ENCODE peak calls at places on chromosomes 6 and 20, in nine cellular contexts. One of them, this sample, is unnamed.

GRCh38 chr6:35148167-35148741 is 7.1 kb upstream of the TCP11 start:
- DNase-seq in endodermal cell: peak; percentile 93
- DNase-seq in left lung: no peak
- DNase-seq in cardiac muscle cell: peak; percentile 46
- DNase-seq in right cardiac atrium: no peak
- DNase-seq in stomach: no peak
- DNase-seq in breast epithelium: no peak
- DNase-seq in astrocyte: peak; percentile 54
- DNase-seq in adrenal gland: no peak
- DNase-seq in this sample: no peak

GRCh38 chr20:63223121-63223825 is 7.3 kb upstream of the YTHDF1 start:
- DNase-seq in right cardiac atrium: no peak
- DNase-seq in adrenal gland: peak; percentile 35
- DNase-seq in astrocyte: no peak
- DNase-seq in left lung: peak; percentile 23
- DNase-seq in breast epithelium: no peak
- DNase-seq in cardiac muscle cell: peak; percentile 43
- DNase-seq in stomach: peak; percentile 47
- DNase-seq in endodermal cell: peak; percentile 89
- DNase-seq in this sample: peak; percentile 12

GRCh38 chr6:158150701-158151100 is 17.4 kb downstream of the SERAC1 start:
- DNase-seq in endodermal cell: no peak
- DNase-seq in stomach: no peak
- DNase-seq in cardiac muscle cell: no peak
- DNase-seq in left lung: no peak
- DNase-seq in right cardiac atrium: no peak
- DNase-seq in adrenal gland: no peak
- DNase-seq in breast epithelium: no peak
- DNase-seq in astrocyte: peak; percentile 79
- DNase-seq in this sample: no peak

GRCh38 chr20:63858393-63859165 is 2.7 kb upstream of the ABHD16B start:
- DNase-seq in cardiac muscle cell: peak; percentile 79
- DNase-seq in endodermal cell: peak; percentile 79
- DNase-seq in adrenal gland: peak; percentile 44
- DNase-seq in breast epithelium: no peak
- DNase-seq in astrocyte: peak; percentile 25
- DNase-seq in right cardiac atrium: peak; percentile 62
- DNase-seq in stomach: no peak
- DNase-seq in left lung: peak; percentile 74
- DNase-seq in this sample: no peak

GRCh38 chr6:143410859-143411270 is 39.6 kb downstream of the ADAT2 start:
- DNase-seq in endodermal cell: no peak
- DNase-seq in stomach: no peak
- DNase-seq in cardiac muscle cell: peak; percentile 7
- DNase-seq in left lung: no peak
- DNase-seq in astrocyte: peak; percentile 95
- DNase-seq in adrenal gland: no peak
- DNase-seq in breast epithelium: no peak
- DNase-seq in right cardiac atrium: no peak
- DNase-seq in this sample: no peak

GRCh38 chr6:121187833-121188200 is 146.5 kb downstream of the TBC1D32 start:
- DNase-seq in stomach: no peak
- DNase-seq in adrenal gland: no peak
- DNase-seq in cardiac muscle cell: no peak
- DNase-seq in endodermal cell: no peak
- DNase-seq in astrocyte: no peak
- DNase-seq in left lung: no peak
- DNase-seq in right cardiac atrium: no peak
- DNase-seq in breast epithelium: no peak
- DNase-seq in this sample: no peak

GRCh38 chr20:61912665-61913422 is 152.8 kb downstream of the TAF4 start:
- DNase-seq in breast epithelium: no peak
- DNase-seq in adrenal gland: no peak
- DNase-seq in right cardiac atrium: no peak
- DNase-seq in stomach: no peak
- DNase-seq in cardiac muscle cell: no peak
- DNase-seq in astrocyte: no peak
- DNase-seq in left lung: peak; percentile 58
- DNase-seq in endodermal cell: no peak
- DNase-seq in this sample: no peak

GRCh38 chr6:121443953-121444590 is 8.6 kb downstream of the GJA1 start:
- DNase-seq in breast epithelium: no peak
- DNase-seq in stomach: no peak
- DNase-seq in cardiac muscle cell: peak; percentile 36
- DNase-seq in left lung: no peak
- DNase-seq in endodermal cell: no peak
- DNase-seq in right cardiac atrium: no peak
- DNase-seq in adrenal gland: peak; percentile 41
- DNase-seq in astrocyte: no peak
- DNase-seq in this sample: no peak

GRCh38 chr6:161564951-161565350 is 291.1 kb upstream of the AGPAT4 start:
- DNase-seq in endodermal cell: no peak
- DNase-seq in left lung: no peak
- DNase-seq in breast epithelium: no peak
- DNase-seq in right cardiac atrium: no peak
- DNase-seq in stomach: no peak
- DNase-seq in adrenal gland: no peak
- DNase-seq in astrocyte: no peak
- DNase-seq in cardiac muscle cell: no peak
- DNase-seq in this sample: no peak

GRCh38 chr6:156348376-156348775 is 428.8 kb upstream of the ARID1B start:
- DNase-seq in stomach: no peak
- DNase-seq in astrocyte: no peak
- DNase-seq in breast epithelium: no peak
- DNase-seq in endodermal cell: no peak
- DNase-seq in adrenal gland: no peak
- DNase-seq in cardiac muscle cell: no peak
- DNase-seq in left lung: no peak
- DNase-seq in right cardiac atrium: no peak
- DNase-seq in this sample: no peak

GRCh38 chr6:30152019-30152673 is 8.9 kb downstream of the TRIM10 start:
- DNase-seq in stomach: no peak
- DNase-seq in endodermal cell: no peak
- DNase-seq in adrenal gland: no peak
- DNase-seq in cardiac muscle cell: no peak
- DNase-seq in left lung: no peak
- DNase-seq in breast epithelium: no peak
- DNase-seq in right cardiac atrium: no peak
- DNase-seq in astrocyte: no peak
- DNase-seq in this sample: no peak

GRCh38 chr6:151010111-151010510 is 144.6 kb downstream of the MTHFD1L start:
- DNase-seq in left lung: no peak
- DNase-seq in cardiac muscle cell: no peak
- DNase-seq in endodermal cell: no peak
- DNase-seq in right cardiac atrium: no peak
- DNase-seq in adrenal gland: no peak
- DNase-seq in stomach: no peak
- DNase-seq in astrocyte: no peak
- DNase-seq in breast epithelium: no peak
- DNase-seq in this sample: no peak

GRCh38 chr6:108562503-108562993 is 1.8 kb downstream of the FOXO3 start:
- DNase-seq in endodermal cell: peak; percentile 95
- DNase-seq in right cardiac atrium: peak; percentile 62
- DNase-seq in left lung: peak; percentile 81
- DNase-seq in astrocyte: peak; percentile 68
- DNase-seq in stomach: peak; percentile 71
- DNase-seq in cardiac muscle cell: peak; percentile 80
- DNase-seq in adrenal gland: peak; percentile 35
- DNase-seq in breast epithelium: peak; percentile 78
- DNase-seq in this sample: no peak

GRCh38 chr6:22682979-22683378 is 113.6 kb downstream of the HDGFL1 start:
- DNase-seq in stomach: no peak
- DNase-seq in endodermal cell: no peak
- DNase-seq in cardiac muscle cell: no peak
- DNase-seq in right cardiac atrium: no peak
- DNase-seq in astrocyte: no peak
- DNase-seq in left lung: no peak
- DNase-seq in breast epithelium: no peak
- DNase-seq in adrenal gland: no peak
- DNase-seq in this sample: no peak

GRCh38 chr6:111764238-111765182 is 108.7 kb downstream of the FYN start:
- DNase-seq in breast epithelium: peak; percentile 22
- DNase-seq in right cardiac atrium: no peak
- DNase-seq in adrenal gland: no peak
- DNase-seq in astrocyte: peak; percentile 61
- DNase-seq in stomach: no peak
- DNase-seq in cardiac muscle cell: no peak
- DNase-seq in left lung: no peak
- DNase-seq in endodermal cell: peak; percentile 85
- DNase-seq in this sample: peak; percentile 43
- H3K4me1 ChIP-seq in breast epithelium: no peaks in the 10 kb centered on the region
- H3K4me1 ChIP-seq in right cardiac atrium: peaks cover 42% of the 10 kb centered on the region
- H3K4me1 ChIP-seq in adrenal gland: no peaks in the 10 kb centered on the region
- H3K4me1 ChIP-seq in astrocyte: peaks cover 48% of the 10 kb centered on the region
- H3K4me1 ChIP-seq in stomach: peaks cover 63% of the 10 kb centered on the region
- H3K4me1 ChIP-seq in cardiac muscle cell: peaks cover 52% of the 10 kb centered on the region
- H3K4me1 ChIP-seq in left lung: peaks cover 43% of the 10 kb centered on the region
- H3K4me1 ChIP-seq in endodermal cell: peaks cover 14% of the 10 kb centered on the region
- H3K4me1 ChIP-seq in this sample: peaks cover 83% of the 10 kb centered on the region

GRCh38 chr6:10144772-10145171 is 270.1 kb downstream of the TFAP2A start:
- DNase-seq in breast epithelium: no peak
- DNase-seq in right cardiac atrium: no peak
- DNase-seq in stomach: no peak
- DNase-seq in endodermal cell: no peak
- DNase-seq in left lung: no peak
- DNase-seq in adrenal gland: no peak
- DNase-seq in cardiac muscle cell: no peak
- DNase-seq in astrocyte: no peak
- DNase-seq in this sample: no peak
- H3K27me3 ChIP-seq in breast epithelium: no peaks in the 10 kb centered on the region
- H3K27me3 ChIP-seq in right cardiac atrium: no peaks in the 10 kb centered on the region
- H3K27me3 ChIP-seq in stomach: no peaks in the 10 kb centered on the region
- H3K27me3 ChIP-seq in endodermal cell: no peaks in the 10 kb centered on the region
- H3K27me3 ChIP-seq in left lung: peaks cover 9% of the 10 kb centered on the region
- H3K27me3 ChIP-seq in adrenal gland: peaks cover 4% of the 10 kb centered on the region
- H3K27me3 ChIP-seq in cardiac muscle cell: no peaks in the 10 kb centered on the region
- H3K27me3 ChIP-seq in astrocyte: no peaks in the 10 kb centered on the region
- H3K27me3 ChIP-seq in this sample: no peaks in the 10 kb centered on the region

DNA sequence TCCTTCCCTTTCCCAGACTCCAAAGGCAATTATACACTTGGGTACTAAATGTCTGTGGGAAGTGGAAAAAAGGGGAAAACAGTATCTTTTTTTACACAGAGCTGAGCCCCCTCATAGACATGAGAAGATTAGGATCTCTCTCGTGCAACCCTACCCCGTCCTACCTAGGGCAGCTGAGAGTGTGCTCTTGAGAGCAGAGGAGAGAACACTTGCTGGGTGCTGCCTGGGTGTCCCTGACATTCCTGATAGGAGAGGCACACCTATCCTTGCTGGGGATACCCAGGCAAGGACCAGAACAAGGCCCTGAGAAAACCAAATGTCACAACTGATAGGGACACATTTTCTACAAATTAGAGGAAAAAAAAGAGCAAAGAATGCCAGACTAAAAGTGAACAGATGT is 81.2 kb downstream of the PREP start:
- DNase-seq in adrenal gland: no peak
- DNase-seq in right cardiac atrium: no peak
- DNase-seq in left lung: no peak
- DNase-seq in endodermal cell: no peak
- DNase-seq in stomach: no peak
- DNase-seq in breast epithelium: no peak
- DNase-seq in cardiac muscle cell: no peak
- DNase-seq in astrocyte: no peak
- DNase-seq in this sample: no peak
- H3K4me1 ChIP-seq in adrenal gland: no peaks in the 10 kb centered on the region
- H3K4me1 ChIP-seq in right cardiac atrium: no peaks in the 10 kb centered on the region
- H3K4me1 ChIP-seq in left lung: no peaks in the 10 kb centered on the region
- H3K4me1 ChIP-seq in endodermal cell: no peaks in the 10 kb centered on the region
- H3K4me1 ChIP-seq in stomach: peaks cover 32% of the 10 kb centered on the region
- H3K4me1 ChIP-seq in breast epithelium: no peaks in the 10 kb centered on the region
- H3K4me1 ChIP-seq in cardiac muscle cell: peaks cover 14% of the 10 kb centered on the region
- H3K4me1 ChIP-seq in astrocyte: peaks cover 23% of the 10 kb centered on the region
- H3K4me1 ChIP-seq in this sample: no peaks in the 10 kb centered on the region

GRCh38 chr20:36279776-36280175 is 26.4 kb upstream of the DLGAP4 start:
- DNase-seq in adrenal gland: no peak
- DNase-seq in endodermal cell: no peak
- DNase-seq in astrocyte: no peak
- DNase-seq in right cardiac atrium: no peak
- DNase-seq in stomach: no peak
- DNase-seq in left lung: no peak
- DNase-seq in cardiac muscle cell: no peak
- DNase-seq in breast epithelium: no peak
- DNase-seq in this sample: no peak

GRCh38 chr20:36279362-36279761 is 26.8 kb upstream of the DLGAP4 start:
- DNase-seq in adrenal gland: no peak
- DNase-seq in cardiac muscle cell: no peak
- DNase-seq in astrocyte: no peak
- DNase-seq in left lung: no peak
- DNase-seq in stomach: no peak
- DNase-seq in endodermal cell: no peak
- DNase-seq in right cardiac atrium: no peak
- DNase-seq in breast epithelium: no peak
- DNase-seq in this sample: no peak

GRCh38 chr20:36275441-36276189 is 30.5 kb upstream of the DLGAP4 start:
- DNase-seq in breast epithelium: no peak
- DNase-seq in endodermal cell: no peak
- DNase-seq in adrenal gland: no peak
- DNase-seq in astrocyte: no peak
- DNase-seq in cardiac muscle cell: no peak
- DNase-seq in right cardiac atrium: no peak
- DNase-seq in stomach: no peak
- DNase-seq in left lung: no peak
- DNase-seq in this sample: no peak

GRCh38 chr20:36275011-36275410 is 31.1 kb upstream of the DLGAP4 start:
- DNase-seq in left lung: no peak
- DNase-seq in endodermal cell: no peak
- DNase-seq in astrocyte: no peak
- DNase-seq in right cardiac atrium: no peak
- DNase-seq in cardiac muscle cell: no peak
- DNase-seq in stomach: no peak
- DNase-seq in breast epithelium: no peak
- DNase-seq in adrenal gland: no peak
- DNase-seq in this sample: no peak

DNA sequence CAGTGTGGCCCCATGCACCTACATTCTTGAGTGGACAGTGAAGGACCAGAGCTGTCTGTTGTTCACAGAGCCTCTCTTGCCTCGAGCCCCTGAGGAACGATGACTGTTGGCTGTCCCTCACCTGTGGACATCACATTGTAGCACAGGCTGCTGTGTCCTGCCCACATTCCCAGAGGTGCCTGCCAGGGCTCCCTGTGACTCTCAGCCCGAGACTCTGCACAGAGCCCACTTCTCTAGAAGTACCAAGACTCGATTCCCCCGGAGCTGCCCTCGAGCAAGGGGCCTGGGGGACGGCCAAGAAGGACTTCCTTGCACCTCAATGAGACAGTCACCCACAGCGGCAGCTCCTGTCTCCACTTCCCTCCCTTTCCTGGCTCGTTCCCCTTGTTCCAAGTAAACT is 28.6 kb upstream of the DLGAP4 start:
- DNase-seq in adrenal gland: no peak
- DNase-seq in endodermal cell: no peak
- DNase-seq in stomach: no peak
- DNase-seq in right cardiac atrium: no peak
- DNase-seq in astrocyte: no peak
- DNase-seq in breast epithelium: no peak
- DNase-seq in left lung: no peak
- DNase-seq in cardiac muscle cell: no peak
- DNase-seq in this sample: no peak
- H3K27me3 ChIP-seq in adrenal gland: no peaks in the 10 kb centered on the region
- H3K27me3 ChIP-seq in endodermal cell: no peaks in the 10 kb centered on the region
- H3K27me3 ChIP-seq in stomach: peaks cover 28% of the 10 kb centered on the region
- H3K27me3 ChIP-seq in right cardiac atrium: no peaks in the 10 kb centered on the region
- H3K27me3 ChIP-seq in astrocyte: peaks cover 25% of the 10 kb centered on the region
- H3K27me3 ChIP-seq in breast epithelium: peaks cover 11% of the 10 kb centered on the region
- H3K27me3 ChIP-seq in left lung: peaks cover 50% of the 10 kb centered on the region
- H3K27me3 ChIP-seq in cardiac muscle cell: no peaks in the 10 kb centered on the region
- H3K27me3 ChIP-seq in this sample: no peaks in the 10 kb centered on the region